ENCODE peak calls at places on chromosomes 5 and 9, in six cellular contexts. F, X, M, J, O and V are unnamed samples.

GRCh38 chr5:149387081-149387611 is 8.1 kb upstream of the IL17B start:
- DNase-seq in J (no peak), O (no peak), M (no peak), X (no peak), F (no peak), V (no peak)

GRCh38 chr5:178581621-178582020 is 8.6 kb downstream of the COL23A1 start:
- DNase-seq in X (no peak), F (no peak), M (no peak), J (no peak), O (no peak), V (no peak)

GRCh38 chr5:74916831-74917710 is 50.9 kb upstream of the FAM169A start:
- DNase-seq in X (no peak), M (peak), J (no peak), F (peak), O (peak), V (peak)

GRCh38 chr5:172178301-172179031 is 9.6 kb downstream of the STK10 start:
- DNase-seq in M (no peak), O (no peak), X (no peak), F (no peak), J (peak), V (peak)

GRCh38 chr9:115591584-115591984 is 473.6 kb upstream of the TNC start:
- DNase-seq in F (peak), J (peak), X (peak), O (peak), M (peak), V (peak)

GRCh38 chr9:534886-535285 is 306.6 kb upstream of the DMRT1 start:
- DNase-seq in O (no peak), X (no peak), J (no peak), F (no peak), M (no peak), V (no peak)

GRCh38 chr5:156414381-156414780 is 87.4 kb downstream of the SGCD start:
- DNase-seq in X (no peak), O (no peak), M (no peak), J (no peak), F (peak), V (no peak)

GRCh38 chr9:93254806-93255519 is 71.0 kb downstream of the WNK2 start:
- DNase-seq in X (no peak), F (no peak), M (no peak), O (no peak), J (no peak), V (no peak)

GRCh38 chr5:174751154-174751990 is 27.0 kb downstream of the MSX2 start:
- DNase-seq in O (no peak), M (no peak), X (no peak), F (no peak), J (no peak), V (no peak)

GRCh38 chr5:178356459-178356872 is 123.9 kb upstream of the PHYKPL start:
- DNase-seq in M (no peak), F (no peak), X (no peak), J (no peak), O (no peak), V (no peak)

GRCh38 chr5:5777013-5777412 is 354.5 kb downstream of the ICE1 start:
- DNase-seq in O (no peak), J (no peak), F (no peak), X (no peak), M (no peak), V (no peak)

GRCh38 chr9:136771907-136772306 is 7.6 kb upstream of the LCN15 start:
- DNase-seq in M (no peak), O (no peak), X (no peak), F (no peak), J (no peak), V (no peak)

GRCh38 chr5:27240791-27241190 is 202.4 kb upstream of the CDH9 start:
- DNase-seq in J (no peak), O (no peak), F (no peak), X (no peak), M (no peak), V (no peak)

GRCh38 chr9:95753762-95754465 is 121.6 kb upstream of the ERCC6L2 start:
- DNase-seq in F (no peak), J (no peak), M (no peak), X (no peak), O (peak), V (peak)

GRCh38 chr9:87732344-87732743 is 6.4 kb downstream of the CTSL start:
- DNase-seq in X (no peak), J (no peak), F (no peak), M (no peak), O (no peak), V (no peak)
- TF ChIP-seq MYC in X (no peak), J (no peak), F (no peak), M (no peak), O (no peak), V (no peak)

DNA sequence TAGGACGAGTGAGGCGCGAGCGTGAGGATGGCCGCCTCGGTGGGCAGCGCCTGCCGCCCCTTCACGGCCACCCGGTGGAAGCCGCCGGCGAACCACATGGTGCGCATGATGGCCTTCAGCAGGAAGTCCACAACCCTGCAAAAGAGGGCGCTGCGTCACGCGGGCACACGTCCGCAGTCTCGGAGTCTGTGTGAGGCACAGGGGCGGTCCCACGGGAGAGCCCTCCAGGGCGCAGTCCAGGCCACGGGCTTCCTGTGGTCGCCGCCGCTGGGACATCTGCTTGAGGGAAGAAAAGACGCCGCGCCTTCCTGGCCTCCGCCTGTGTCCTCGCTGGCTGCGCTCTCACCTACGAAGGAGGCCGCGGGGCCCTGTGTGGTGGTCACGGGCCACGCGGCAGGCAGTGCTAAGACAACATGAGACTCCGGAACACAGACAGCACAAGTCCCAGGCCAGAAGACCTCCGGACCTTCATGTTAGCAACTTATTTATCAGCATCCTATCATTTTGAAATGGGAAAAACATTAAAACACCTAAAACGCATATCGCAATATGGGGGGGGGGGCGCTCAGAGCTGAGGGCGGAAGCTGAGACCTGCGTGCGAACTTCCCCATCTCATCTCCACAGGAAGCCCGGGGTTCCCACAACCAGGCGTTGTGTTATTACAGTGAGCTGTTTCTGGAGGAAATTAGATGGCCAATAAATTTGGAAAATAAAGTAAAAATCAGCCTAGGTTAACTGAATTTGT is 28.8 kb downstream of the LPCAT1 start:
- DNase-seq in J (no peak), M (no peak), F (no peak), O (no peak), X (peak), V (peak)
- TF ChIP-seq MAX in J (no peak), M (no peak), F (no peak), O (no peak), X (peak), V (peak)

GRCh38 chr5:160229190-160229742 is at the start of gene FABP6:
- DNase-seq in J (no peak), X (no peak), O (no peak), F (no peak), M (no peak), V (peak)
- TF ChIP-seq POLR2A in J (no peak), X (no peak), O (no peak), F (no peak), M (no peak), V (no peak)

GRCh38 chr9:69027355-69028097 is 8.0 kb upstream of the FXN start:
- DNase-seq in M (peak), F (peak), O (peak), X (peak), J (peak), V (peak)
- TF ChIP-seq MYC in M (no peak), F (no peak), O (no peak), X (no peak), J (peak), V (no peak)

GRCh38 chr9:28155067-28155466 is 581.8 kb upstream of the C9orf72 start:
- DNase-seq in X (no peak), F (no peak), O (peak), J (no peak), M (no peak), V (no peak)
- TF ChIP-seq MAX in X (no peak), F (no peak), O (no peak), J (no peak), M (no peak), V (no peak)

GRCh38 chr5:35228304-35228703 is 2.0 kb downstream of the PRLR start:
- DNase-seq in O (no peak), M (no peak), X (no peak), J (no peak), F (no peak), V (no peak)

GRCh38 chr5:35233121-35233520 is 2.8 kb upstream of the PRLR start:
- DNase-seq in X (no peak), F (no peak), O (no peak), M (no peak), J (no peak), V (no peak)

GRCh38 chr5:35229076-35230042 is 928 bp downstream of the PRLR start:
- DNase-seq in J (no peak), O (no peak), M (peak), F (peak), X (no peak), V (peak)

GRCh38 chr5:35232124-35232523 is 1.8 kb upstream of the PRLR start:
- DNase-seq in X (no peak), O (no peak), F (no peak), M (no peak), J (no peak), V (no peak)

DNA sequence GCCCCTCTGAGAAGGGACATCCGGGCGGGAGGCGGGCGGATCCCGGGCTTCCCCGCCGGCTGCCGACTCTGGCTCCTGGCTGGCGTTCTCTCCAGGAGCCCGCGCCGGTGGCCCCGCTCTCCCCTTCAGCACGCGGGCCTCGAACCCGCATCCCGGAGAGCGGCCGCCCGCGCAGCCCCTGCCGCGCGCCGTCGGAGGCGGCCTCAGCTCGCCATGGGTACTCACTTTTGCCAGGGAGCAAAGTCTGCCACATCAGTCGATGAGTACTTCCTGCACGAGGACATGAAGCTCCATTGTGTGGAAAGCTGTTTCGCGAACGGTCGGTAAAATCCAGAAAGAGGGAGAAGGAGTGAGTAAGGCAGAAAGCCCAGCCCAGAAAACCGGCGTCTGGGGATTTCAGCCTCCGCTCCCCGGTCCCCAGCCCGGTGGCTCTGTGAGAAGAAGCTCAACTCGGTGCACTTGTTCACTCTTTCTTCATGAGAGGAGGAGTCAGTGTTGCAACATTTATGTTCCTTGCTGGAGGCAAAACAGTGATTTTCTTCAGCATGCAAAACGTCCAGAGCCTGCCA is at the start of gene PRLR:
- DNase-seq in F (peak), M (peak), X (no peak), O (no peak), J (no peak), V (peak)
- TF ChIP-seq POLR2A in F (no peak), M (no peak), X (no peak), O (no peak), J (no peak), V (no peak)

GRCh38 chr9:127221695-127222094 is 42.9 kb upstream of the GARNL3 start:
- DNase-seq in J (no peak), M (no peak), O (no peak), X (no peak), F (no peak), V (no peak)
- TF ChIP-seq MYC in J (no peak), M (no peak), O (no peak), X (no peak), F (no peak), V (no peak)